ENCODE peak calls at places on chromosome 2, in four cellular contexts. W is spleen, J is cardiac muscle cell, A is heart left ventricle. D is an unnamed sample.

GRCh38 chr2:20641123-20641985 is 9.5 kb downstream of the HS1BP3 start:
- DNase-seq in W (peak; percentile 41), J (no peak), A (no peak), D (no peak)

GRCh38 chr2:15682354-15682753 is 90.7 kb downstream of the DDX1 start:
- DNase-seq in W (no peak), J (no peak), A (no peak), D (no peak)

GRCh38 chr2:189328451-189329249 is 112.6 kb upstream of the WDR75 start:
- DNase-seq in W (no peak), J (no peak), A (no peak), D (no peak)

GRCh38 chr2:152445791-152446201 is 110.8 kb downstream of the FMNL2 start:
- DNase-seq in W (no peak), J (no peak), A (no peak), D (no peak)

GRCh38 chr2:60550151-60550983 is 3.1 kb downstream of the BCL11A start:
- DNase-seq in W (peak; percentile 93), J (peak; percentile 90), A (peak; percentile 76), D (no peak)

GRCh38 chr2:193668557-193669323 is 1474.0 kb upstream of the TMEFF2 start:
- DNase-seq in W (no peak), J (no peak), A (no peak), D (no peak)

GRCh38 chr2:46010925-46011490 is 286.2 kb upstream of the EPAS1 start:
- DNase-seq in W (no peak), J (peak; percentile 41), A (no peak), D (no peak)

GRCh38 chr2:70104231-70105111 is 17.2 kb downstream of the PCBP1 start:
- DNase-seq in W (no peak), J (peak; percentile 79), A (peak; percentile 51), D (peak; percentile 50)

GRCh38 chr2:235689427-235689853 is 195.6 kb downstream of the AGAP1 start:
- DNase-seq in W (no peak), J (no peak), A (peak; percentile 20), D (no peak)

GRCh38 chr2:80058562-80058961 is 246.0 kb downstream of the LRRTM1 start:
- DNase-seq in W (no peak), J (no peak), A (no peak), D (no peak)

GRCh38 chr2:99698896-99699295 is 209.1 kb upstream of the REV1 start:
- DNase-seq in W (no peak), J (no peak), A (no peak), D (no peak)

GRCh38 chr2:231819449-231820042 is 33.3 kb downstream of the COPS7B start:
- DNase-seq in W (no peak), J (no peak), A (no peak), D (no peak)

GRCh38 chr2:138209009-138209408 is 244.7 kb downstream of the HNMT start:
- DNase-seq in W (no peak), J (no peak), A (no peak), D (no peak)

GRCh38 chr2:200703132-200703925 is 108.4 kb upstream of the BZW1 start:
- DNase-seq in W (no peak), J (peak; percentile 30), A (no peak), D (no peak)

GRCh38 chr2:197279997-197280756 is 30.4 kb downstream of the ANKRD44 start:
- DNase-seq in W (no peak), J (no peak), A (no peak), D (no peak)

GRCh38 chr2:240701091-240701735 is 9.5 kb downstream of the AQP12A start:
- DNase-seq in W (peak; percentile 70), J (no peak), A (peak; percentile 15), D (no peak)

GRCh38 chr2:150477347-150477746 is 10.1 kb downstream of the RND3 start:
- DNase-seq in W (no peak), J (no peak), A (no peak), D (no peak)

GRCh38 chr2:215614296-215614695 is 178.4 kb upstream of the FN1 start:
- DNase-seq in W (no peak), J (no peak), A (no peak), D (no peak)

GRCh38 chr2:40282428-40282827 is 169.5 kb downstream of the SLC8A1 start:
- DNase-seq in W (no peak), J (no peak), A (no peak), D (no peak)

GRCh38 chr2:112006076-112006410 is 49.0 kb upstream of the TMEM87B start:
- DNase-seq in W (no peak), J (no peak), A (no peak), D (no peak)

GRCh38 chr2:234020332-234020731 is 30.2 kb upstream of the SPP2 start:
- DNase-seq in W (no peak), J (no peak), A (no peak), D (no peak)

GRCh38 chr2:20213651-20214565 is 11.0 kb downstream of the SDC1 start:
- DNase-seq in W (peak; percentile 67), J (no peak), A (no peak), D (peak; percentile 8)

GRCh38 chr2:109266998-109267854 is 138.2 kb downstream of the SH3RF3 start:
- DNase-seq in W (peak; percentile 58), J (no peak), A (no peak), D (no peak)

GRCh38 chr2:130341562-130342019 is 1.1 kb upstream of the IMP4 start:
- DNase-seq in W (no peak), J (no peak), A (no peak), D (no peak)

GRCh38 chr2:30205456-30205855 is 25.9 kb upstream of the LBH start:
- DNase-seq in W (no peak), J (no peak), A (no peak), D (no peak)

GRCh38 chr2:74806913-74807312 is 27.0 kb upstream of the HK2 start:
- DNase-seq in W (no peak), J (no peak), A (no peak), D (no peak)

GRCh38 chr2:234275515-234275914 is 221.4 kb downstream of the ARL4C start:
- DNase-seq in W (no peak), J (peak; percentile 19), A (no peak), D (no peak)

GRCh38 chr2:46387886-46388515 is 90.8 kb downstream of the EPAS1 start:
- DNase-seq in W (no peak), J (no peak), A (no peak), D (no peak)

GRCh38 chr2:203685789-203686433 is 20.5 kb upstream of the CD28 start:
- DNase-seq in W (no peak), J (no peak), A (no peak), D (no peak)

GRCh38 chr2:238408615-238409340 is 17.9 kb upstream of the ASB1 start:
- DNase-seq in W (no peak), J (no peak), A (no peak), D (no peak)

GRCh38 chr2:53829252-53829651 is 30.5 kb downstream of the GPR75 start:
- DNase-seq in W (no peak), J (no peak), A (no peak), D (no peak)

GRCh38 chr2:228469721-228470120 is 288.2 kb upstream of the SPHKAP start:
- DNase-seq in W (no peak), J (no peak), A (no peak), D (no peak)

GRCh38 chr2:164979113-164979512 is 23.8 kb upstream of the SLC38A11 start:
- DNase-seq in W (no peak), J (no peak), A (no peak), D (no peak)

GRCh38 chr2:226782092-226782713 is 17.4 kb downstream of the IRS1 start:
- DNase-seq in W (no peak), J (no peak), A (no peak), D (no peak)

GRCh38 chr2:226185613-226186211 is 613.9 kb downstream of the IRS1 start:
- DNase-seq in W (no peak), J (no peak), A (no peak), D (no peak)

GRCh38 chr2:225414902-225415301 is 15.4 kb downstream of the NYAP2 start:
- DNase-seq in W (no peak), J (no peak), A (no peak), D (no peak)

GRCh38 chr2:241638063-241638660 is 669 bp downstream of the ATG4B start:
- DNase-seq in W (no peak), J (no peak), A (no peak), D (peak; percentile 57)

GRCh38 chr2:55567298-55567697 is 47.8 kb downstream of the CFAP36 start:
- DNase-seq in W (no peak), J (no peak), A (no peak), D (no peak)

DNA sequence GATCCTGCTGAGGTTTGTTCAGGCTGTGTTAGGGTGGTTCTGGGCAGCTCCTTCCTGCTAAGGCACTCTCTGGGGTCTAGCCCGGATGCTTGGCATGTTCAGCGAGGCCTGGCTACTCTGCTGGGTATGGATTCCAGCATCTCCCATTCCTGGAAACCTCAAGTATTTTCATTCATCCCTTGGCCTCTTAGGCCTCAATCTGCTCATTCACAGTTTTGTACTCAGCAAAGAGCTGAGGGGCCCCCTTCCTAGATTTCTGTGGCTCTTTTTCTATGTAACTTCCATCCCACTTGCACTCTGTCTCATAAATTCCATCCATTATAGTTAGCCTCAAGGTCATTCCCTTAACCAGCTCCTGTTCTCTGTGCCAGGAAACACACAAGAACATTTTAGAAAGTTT is 798.8 kb upstream of the HS6ST1 start:
- DNase-seq in W (no peak), J (peak; percentile 9), A (no peak), D (no peak)
- H3K4me3 ChIP-seq in W (no peak overlapping the region), J (no peak overlapping the region), A (no peak overlapping the region), D (no peak overlapping the region)

DNA sequence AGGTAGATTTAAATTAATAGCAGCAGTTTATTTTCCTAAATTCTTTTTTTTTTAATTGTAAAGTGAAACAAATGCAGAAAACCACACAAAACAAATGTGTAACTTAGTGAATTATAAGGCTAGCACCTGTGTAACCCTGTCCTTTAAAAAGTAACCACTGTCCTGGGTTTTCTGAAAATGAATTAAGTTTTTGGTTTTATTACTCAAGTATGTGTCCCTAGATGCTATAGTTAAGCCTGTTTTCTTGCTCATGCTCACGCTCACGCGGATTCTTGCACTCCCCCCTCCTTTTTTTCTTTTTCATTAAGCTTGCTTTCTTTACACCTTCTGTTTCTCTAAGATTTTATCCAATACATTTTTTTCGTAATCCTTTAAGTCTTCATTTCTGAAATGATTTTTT is 207.7 kb upstream of the STON1 start:
- DNase-seq in W (no peak), J (no peak), A (no peak), D (no peak)
- H3K4me1 ChIP-seq in W (peaks cover 86% of the 10 kb centered on the region), J (no peaks in the 10 kb centered on the region), A (no peaks in the 10 kb centered on the region), D (peaks cover 79% of the 10 kb centered on the region)

GRCh38 chr2:217247511-217247910 is 387.6 kb upstream of the TNP1 start:
- DNase-seq in W (no peak), J (no peak), A (no peak), D (no peak)
- H3K27ac ChIP-seq in W (no peak overlapping the region), J (no peak overlapping the region), A (no peak overlapping the region), D (no peak overlapping the region)

GRCh38 chr2:8692783-8693768 is 11.2 kb downstream of the ID2 start:
- DNase-seq in W (no peak), J (peak; percentile 54), A (no peak), D (no peak)
- H3K4me3 ChIP-seq in W (peak overlapping the region; percentile 28), J (no peak overlapping the region), A (no peak overlapping the region), D (no peak overlapping the region)

GRCh38 chr2:207135340-207135739 is 30.4 kb downstream of the KLF7 start:
- DNase-seq in W (no peak), J (no peak), A (no peak), D (no peak)
- H3K4me1 ChIP-seq in W (peaks cover 45% of the 10 kb centered on the region), J (peaks cover 14% of the 10 kb centered on the region), A (peaks cover 38% of the 10 kb centered on the region), D (peaks cover 53% of the 10 kb centered on the region)

D was measured in CD8-positive, alpha-beta memory T cell.